ENCODE peak calls at places on chromosomes 7 and 10, in eight cellular contexts. One of them, this sample, is unnamed. For H3K4me1, the result is how much of the 10 kb centered on the place peaks cover.

GRCh38 chr10:667602-668143 is 21.8 kb downstream of the DIP2C start:
- DNase-seq in psoas muscle: no peak
- DNase-seq in A549: no peak
- DNase-seq in Karpas-422: no peak
- DNase-seq in HCT116: no peak
- DNase-seq in stomach: no peak
- DNase-seq in ascending aorta: no peak
- DNase-seq in astrocyte: no peak
- DNase-seq in this sample: no peak

GRCh38 chr7:29309041-29309860 is 114.7 kb downstream of the CHN2 start:
- DNase-seq in stomach: no peak
- DNase-seq in ascending aorta: no peak
- DNase-seq in A549: no peak
- DNase-seq in HCT116: no peak
- DNase-seq in Karpas-422: no peak
- DNase-seq in psoas muscle: no peak
- DNase-seq in astrocyte: no peak
- DNase-seq in this sample: no peak

GRCh38 chr7:17030559-17030958 is 148.8 kb upstream of the AGR3 start:
- DNase-seq in stomach: no peak
- DNase-seq in Karpas-422: no peak
- DNase-seq in astrocyte: no peak
- DNase-seq in ascending aorta: no peak
- DNase-seq in A549: no peak
- DNase-seq in HCT116: no peak
- DNase-seq in psoas muscle: no peak
- DNase-seq in this sample: no peak

GRCh38 chr10:102712843-102713242 is 1.4 kb downstream of the ARL3 start:
- DNase-seq in HCT116: no peak
- DNase-seq in stomach: no peak
- DNase-seq in psoas muscle: no peak
- DNase-seq in astrocyte: no peak
- DNase-seq in A549: no peak
- DNase-seq in Karpas-422: peak
- DNase-seq in ascending aorta: no peak
- DNase-seq in this sample: no peak

GRCh38 chr10:45502458-45502857 is 128.4 kb downstream of the ALOX5 start:
- DNase-seq in psoas muscle: no peak
- DNase-seq in Karpas-422: no peak
- DNase-seq in ascending aorta: no peak
- DNase-seq in A549: no peak
- DNase-seq in astrocyte: no peak
- DNase-seq in HCT116: no peak
- DNase-seq in stomach: no peak
- DNase-seq in this sample: no peak

GRCh38 chr7:43647772-43648643 is 65.1 kb downstream of the STK17A start:
- DNase-seq in astrocyte: peak
- DNase-seq in Karpas-422: peak
- DNase-seq in ascending aorta: peak
- DNase-seq in HCT116: peak
- DNase-seq in A549: peak
- DNase-seq in psoas muscle: peak
- DNase-seq in stomach: peak
- DNase-seq in this sample: peak

GRCh38 chr10:80705899-80706298 is 168.2 kb downstream of the SH2D4B start:
- DNase-seq in Karpas-422: no peak
- DNase-seq in stomach: no peak
- DNase-seq in astrocyte: no peak
- DNase-seq in ascending aorta: no peak
- DNase-seq in A549: no peak
- DNase-seq in psoas muscle: no peak
- DNase-seq in HCT116: no peak
- DNase-seq in this sample: no peak

GRCh38 chr10:90658791-90659190 is 199.0 kb downstream of the HTR7 start:
- DNase-seq in Karpas-422: no peak
- DNase-seq in astrocyte: no peak
- DNase-seq in A549: no peak
- DNase-seq in HCT116: peak
- DNase-seq in stomach: no peak
- DNase-seq in psoas muscle: no peak
- DNase-seq in ascending aorta: no peak
- DNase-seq in this sample: no peak

DNA sequence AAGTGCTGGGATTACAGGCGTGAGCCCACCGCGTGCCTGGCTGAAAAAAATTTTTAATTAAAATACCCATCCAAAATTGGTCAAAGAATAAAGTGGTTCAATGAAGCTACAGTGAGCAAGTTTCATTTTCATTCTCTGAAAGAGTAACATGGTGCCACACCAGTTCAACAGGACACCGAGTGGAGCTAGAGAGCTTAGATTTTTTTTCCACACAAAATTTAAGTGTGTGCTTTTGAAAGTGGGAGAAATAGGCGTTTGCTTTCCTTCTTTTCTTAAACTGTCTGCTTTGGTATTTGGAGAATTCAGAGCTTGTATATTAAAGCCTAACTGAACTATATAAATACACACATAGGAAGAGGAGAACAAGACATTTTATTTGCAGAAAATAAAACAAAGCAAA is 43.4 kb downstream of the BPGM start:
- DNase-seq in HCT116: no peak
- DNase-seq in A549: no peak
- DNase-seq in stomach: no peak
- DNase-seq in psoas muscle: no peak
- DNase-seq in Karpas-422: no peak
- DNase-seq in astrocyte: peak
- DNase-seq in ascending aorta: no peak
- DNase-seq in this sample: peak
- H3K4me1 ChIP-seq in HCT116: under half
- H3K4me1 ChIP-seq in A549: under half
- H3K4me1 ChIP-seq in stomach: under half
- H3K4me1 ChIP-seq in psoas muscle: under half
- H3K4me1 ChIP-seq in Karpas-422: under half
- H3K4me1 ChIP-seq in astrocyte: under half
- H3K4me1 ChIP-seq in ascending aorta: under half
- H3K4me1 ChIP-seq in this sample: under half

GRCh38 chr7:18096087-18096486 is 68.4 kb upstream of the PRPS1L1 start:
- DNase-seq in ascending aorta: no peak
- DNase-seq in HCT116: no peak
- DNase-seq in Karpas-422: no peak
- DNase-seq in astrocyte: no peak
- DNase-seq in psoas muscle: no peak
- DNase-seq in stomach: no peak
- DNase-seq in A549: no peak
- DNase-seq in this sample: no peak
- H3K27ac ChIP-seq in ascending aorta: no peak
- H3K27ac ChIP-seq in HCT116: no peak
- H3K27ac ChIP-seq in Karpas-422: no peak
- H3K27ac ChIP-seq in astrocyte: no peak
- H3K27ac ChIP-seq in psoas muscle: no peak
- H3K27ac ChIP-seq in stomach: no peak
- H3K27ac ChIP-seq in A549: no peak
- H3K27ac ChIP-seq in this sample: no peak

GRCh38 chr7:99139031-99139430 is 4.9 kb downstream of the SMURF1 start:
- DNase-seq in stomach: no peak
- DNase-seq in ascending aorta: no peak
- DNase-seq in Karpas-422: no peak
- DNase-seq in A549: no peak
- DNase-seq in astrocyte: peak
- DNase-seq in psoas muscle: no peak
- DNase-seq in HCT116: no peak
- DNase-seq in this sample: peak
- H3K4me1 ChIP-seq in stomach: half or more
- H3K4me1 ChIP-seq in ascending aorta: under half
- H3K4me1 ChIP-seq in Karpas-422: half or more
- H3K4me1 ChIP-seq in A549: half or more
- H3K4me1 ChIP-seq in astrocyte: under half
- H3K4me1 ChIP-seq in psoas muscle: under half
- H3K4me1 ChIP-seq in HCT116: under half
- H3K4me1 ChIP-seq in this sample: under half

GRCh38 chr10:121307411-121307980 is 290.7 kb downstream of the FGFR2 start:
- DNase-seq in stomach: no peak
- DNase-seq in astrocyte: no peak
- DNase-seq in A549: no peak
- DNase-seq in ascending aorta: no peak
- DNase-seq in HCT116: no peak
- DNase-seq in psoas muscle: no peak
- DNase-seq in Karpas-422: no peak
- DNase-seq in this sample: no peak

GRCh38 chr10:121300723-121301122 is 297.5 kb downstream of the FGFR2 start:
- DNase-seq in stomach: no peak
- DNase-seq in astrocyte: no peak
- DNase-seq in HCT116: no peak
- DNase-seq in A549: no peak
- DNase-seq in psoas muscle: no peak
- DNase-seq in ascending aorta: no peak
- DNase-seq in Karpas-422: no peak
- DNase-seq in this sample: no peak

GRCh38 chr10:121302541-121303180 is 295.6 kb downstream of the FGFR2 start:
- DNase-seq in Karpas-422: no peak
- DNase-seq in ascending aorta: no peak
- DNase-seq in astrocyte: no peak
- DNase-seq in psoas muscle: no peak
- DNase-seq in stomach: no peak
- DNase-seq in A549: no peak
- DNase-seq in HCT116: no peak
- DNase-seq in this sample: no peak

GRCh38 chr10:121306159-121306673 is 292.0 kb downstream of the FGFR2 start:
- DNase-seq in Karpas-422: no peak
- DNase-seq in psoas muscle: no peak
- DNase-seq in ascending aorta: no peak
- DNase-seq in astrocyte: no peak
- DNase-seq in stomach: no peak
- DNase-seq in A549: no peak
- DNase-seq in HCT116: no peak
- DNase-seq in this sample: no peak

GRCh38 chr10:121303273-121303890 is 294.9 kb downstream of the FGFR2 start:
- DNase-seq in A549: no peak
- DNase-seq in stomach: no peak
- DNase-seq in ascending aorta: no peak
- DNase-seq in HCT116: no peak
- DNase-seq in Karpas-422: no peak
- DNase-seq in astrocyte: no peak
- DNase-seq in psoas muscle: no peak
- DNase-seq in this sample: no peak
- H3K27ac ChIP-seq in A549: no peak
- H3K27ac ChIP-seq in stomach: no peak
- H3K27ac ChIP-seq in ascending aorta: no peak
- H3K27ac ChIP-seq in HCT116: no peak
- H3K27ac ChIP-seq in Karpas-422: no peak
- H3K27ac ChIP-seq in astrocyte: no peak
- H3K27ac ChIP-seq in psoas muscle: no peak
- H3K27ac ChIP-seq in this sample: no peak